ENCODE peak calls at places on chromosome 9, in four cellular contexts. N is T-helper 2 cell, L is NCI-H510A, O is left cardiac atrium. J is an unnamed sample.
A peak's percentile ranks its signal among the peaks of the same experiment; 100 is the strongest.

GRCh38 chr9:132268725-132269352 is 85.9 kb downstream of the SETX start:
- DNase-seq in N (peak; percentile 59), L (no peak), O (peak; percentile 74), J (peak; percentile 68)

GRCh38 chr9:12759767-12760166 is 15.1 kb upstream of the LURAP1L start:
- DNase-seq in N (no peak), L (no peak), O (no peak), J (no peak)

GRCh38 chr9:136052991-136053756 is 41.9 kb downstream of the NACC2 start:
- DNase-seq in N (no peak), L (peak; percentile 9), O (no peak), J (peak; percentile 62)

GRCh38 chr9:114229236-114229635 is 73.9 kb downstream of the COL27A1 start:
- DNase-seq in N (no peak), L (no peak), O (no peak), J (no peak)

GRCh38 chr9:130137870-130138653 is 34.1 kb upstream of the NCS1 start:
- DNase-seq in N (no peak), L (peak; percentile 63), O (peak; percentile 69), J (no peak)

GRCh38 chr9:129278391-129279237 is 100.6 kb upstream of the IER5L start:
- DNase-seq in N (no peak), L (peak; percentile 90), O (no peak), J (no peak)

GRCh38 chr9:14043491-14043890 is 270.4 kb downstream of the NFIB start:
- DNase-seq in N (no peak), L (no peak), O (no peak), J (no peak)

GRCh38 chr9:135228345-135228982 is 141.0 kb downstream of the OLFM1 start:
- DNase-seq in N (no peak), L (no peak), O (no peak), J (no peak)

GRCh38 chr9:80775515-80775914 is 913.8 kb downstream of the TLE1 start:
- DNase-seq in N (no peak), L (no peak), O (no peak), J (no peak)

GRCh38 chr9:123365287-123365880 is 9.4 kb downstream of the CRB2 start:
- DNase-seq in N (no peak), L (no peak), O (no peak), J (no peak)